ENCODE peak calls at places on chromosomes 11 and 22, in nine cellular contexts. One of them, this sample, is unnamed.

GRCh38 chr11:96272542-96273306 is 70.3 kb downstream of the MAML2 start:
- DNase-seq in SK-N-SH: no peak
- DNase-seq in hepatocyte: peak
- DNase-seq in neural progenitor cell: no peak
- DNase-seq in OCI-LY7: no peak
- DNase-seq in HCT116: no peak
- DNase-seq in GM23248: peak
- DNase-seq in GM23338: peak
- DNase-seq in PC-3: peak
- DNase-seq in this sample: no peak

GRCh38 chr11:67442504-67443398 is 525 bp downstream of the CORO1B start:
- DNase-seq in SK-N-SH: no peak
- DNase-seq in hepatocyte: no peak
- DNase-seq in neural progenitor cell: no peak
- DNase-seq in OCI-LY7: peak
- DNase-seq in HCT116: no peak
- DNase-seq in GM23248: peak
- DNase-seq in GM23338: no peak
- DNase-seq in PC-3: peak
- DNase-seq in this sample: no peak

GRCh38 chr22:45993841-45994240 is 16.9 kb upstream of the WNT7B start:
- DNase-seq in SK-N-SH: no peak
- DNase-seq in hepatocyte: no peak
- DNase-seq in neural progenitor cell: no peak
- DNase-seq in OCI-LY7: no peak
- DNase-seq in HCT116: no peak
- DNase-seq in GM23248: no peak
- DNase-seq in GM23338: no peak
- DNase-seq in PC-3: no peak
- DNase-seq in this sample: no peak

GRCh38 chr11:130209128-130209932 is 49.7 kb downstream of the ST14 start:
- DNase-seq in SK-N-SH: peak
- DNase-seq in hepatocyte: no peak
- DNase-seq in neural progenitor cell: no peak
- DNase-seq in OCI-LY7: no peak
- DNase-seq in HCT116: no peak
- DNase-seq in GM23248: no peak
- DNase-seq in GM23338: no peak
- DNase-seq in PC-3: no peak
- DNase-seq in this sample: no peak

GRCh38 chr22:27401321-27401720 is 400.2 kb downstream of the MN1 start:
- DNase-seq in SK-N-SH: no peak
- DNase-seq in hepatocyte: no peak
- DNase-seq in neural progenitor cell: no peak
- DNase-seq in OCI-LY7: no peak
- DNase-seq in HCT116: no peak
- DNase-seq in GM23248: peak
- DNase-seq in GM23338: no peak
- DNase-seq in PC-3: no peak
- DNase-seq in this sample: no peak

GRCh38 chr11:126768702-126769101 is 231.9 kb downstream of the KIRREL3 start:
- DNase-seq in SK-N-SH: no peak
- DNase-seq in hepatocyte: no peak
- DNase-seq in neural progenitor cell: no peak
- DNase-seq in OCI-LY7: no peak
- DNase-seq in HCT116: no peak
- DNase-seq in GM23248: no peak
- DNase-seq in GM23338: no peak
- DNase-seq in PC-3: no peak
- DNase-seq in this sample: no peak

GRCh38 chr11:113862430-113862829 is 12.9 kb downstream of the USP28 start:
- DNase-seq in SK-N-SH: no peak
- DNase-seq in hepatocyte: no peak
- DNase-seq in neural progenitor cell: peak
- DNase-seq in OCI-LY7: no peak
- DNase-seq in HCT116: no peak
- DNase-seq in GM23248: no peak
- DNase-seq in GM23338: peak
- DNase-seq in PC-3: peak
- DNase-seq in this sample: no peak

GRCh38 chr11:134645576-134645975 is 233.5 kb upstream of the B3GAT1 start:
- DNase-seq in SK-N-SH: no peak
- DNase-seq in hepatocyte: no peak
- DNase-seq in neural progenitor cell: no peak
- DNase-seq in OCI-LY7: no peak
- DNase-seq in HCT116: no peak
- DNase-seq in GM23248: no peak
- DNase-seq in GM23338: no peak
- DNase-seq in PC-3: no peak
- DNase-seq in this sample: no peak

GRCh38 chr22:41048791-41049717 is 43.3 kb upstream of the EP300 start:
- DNase-seq in SK-N-SH: peak
- DNase-seq in hepatocyte: peak
- DNase-seq in neural progenitor cell: peak
- DNase-seq in OCI-LY7: no peak
- DNase-seq in HCT116: no peak
- DNase-seq in GM23248: peak
- DNase-seq in GM23338: peak
- DNase-seq in PC-3: no peak
- DNase-seq in this sample: no peak

GRCh38 chr22:41619979-41620645 is 731 bp downstream of the DESI1 start:
- DNase-seq in SK-N-SH: peak
- DNase-seq in hepatocyte: peak
- DNase-seq in neural progenitor cell: peak
- DNase-seq in OCI-LY7: peak
- DNase-seq in HCT116: no peak
- DNase-seq in GM23248: peak
- DNase-seq in GM23338: peak
- DNase-seq in PC-3: peak
- DNase-seq in this sample: peak

GRCh38 chr11:120139316-120140069 is 1.6 kb upstream of the TRIM29 start:
- DNase-seq in SK-N-SH: peak
- DNase-seq in hepatocyte: no peak
- DNase-seq in neural progenitor cell: no peak
- DNase-seq in OCI-LY7: no peak
- DNase-seq in HCT116: no peak
- DNase-seq in GM23248: no peak
- DNase-seq in GM23338: no peak
- DNase-seq in PC-3: no peak
- DNase-seq in this sample: no peak

GRCh38 chr11:67397986-67398660 is 3.5 kb downstream of the PPP1CA start:
- DNase-seq in SK-N-SH: no peak
- DNase-seq in hepatocyte: no peak
- DNase-seq in neural progenitor cell: no peak
- DNase-seq in OCI-LY7: peak
- DNase-seq in HCT116: no peak
- DNase-seq in GM23248: no peak
- DNase-seq in GM23338: no peak
- DNase-seq in PC-3: no peak
- DNase-seq in this sample: no peak

GRCh38 chr11:10779086-10779485 is 28.0 kb downstream of the CTR9 start:
- DNase-seq in SK-N-SH: no peak
- DNase-seq in hepatocyte: no peak
- DNase-seq in neural progenitor cell: no peak
- DNase-seq in OCI-LY7: no peak
- DNase-seq in HCT116: no peak
- DNase-seq in GM23248: peak
- DNase-seq in GM23338: no peak
- DNase-seq in PC-3: no peak
- DNase-seq in this sample: no peak

GRCh38 chr22:45104313-45104712 is 59.4 kb upstream of the NUP50 start:
- DNase-seq in SK-N-SH: no peak
- DNase-seq in hepatocyte: no peak
- DNase-seq in neural progenitor cell: no peak
- DNase-seq in OCI-LY7: no peak
- DNase-seq in HCT116: no peak
- DNase-seq in GM23248: no peak
- DNase-seq in GM23338: no peak
- DNase-seq in PC-3: no peak
- DNase-seq in this sample: no peak

GRCh38 chr11:67372993-67373915 is at the start of gene CLCF1:
- DNase-seq in SK-N-SH: peak
- DNase-seq in hepatocyte: peak
- DNase-seq in neural progenitor cell: peak
- DNase-seq in OCI-LY7: peak
- DNase-seq in HCT116: no peak
- DNase-seq in GM23248: peak
- DNase-seq in GM23338: peak
- DNase-seq in PC-3: peak
- DNase-seq in this sample: peak

GRCh38 chr11:86370171-86370570 is 4.5 kb upstream of the CCDC81 start:
- DNase-seq in SK-N-SH: no peak
- DNase-seq in hepatocyte: no peak
- DNase-seq in neural progenitor cell: no peak
- DNase-seq in OCI-LY7: no peak
- DNase-seq in HCT116: no peak
- DNase-seq in GM23248: no peak
- DNase-seq in GM23338: no peak
- DNase-seq in PC-3: no peak
- DNase-seq in this sample: no peak

GRCh38 chr11:38089728-38090127 is 1491.7 kb upstream of the RAG2 start:
- DNase-seq in SK-N-SH: no peak
- DNase-seq in hepatocyte: peak
- DNase-seq in neural progenitor cell: peak
- DNase-seq in OCI-LY7: no peak
- DNase-seq in HCT116: no peak
- DNase-seq in GM23248: no peak
- DNase-seq in GM23338: no peak
- DNase-seq in PC-3: peak
- DNase-seq in this sample: no peak

GRCh38 chr11:267491-267994 is 10.7 kb upstream of the NLRP6 start:
- DNase-seq in SK-N-SH: no peak
- DNase-seq in hepatocyte: no peak
- DNase-seq in neural progenitor cell: no peak
- DNase-seq in OCI-LY7: peak
- DNase-seq in HCT116: no peak
- DNase-seq in GM23248: peak
- DNase-seq in GM23338: no peak
- DNase-seq in PC-3: peak
- DNase-seq in this sample: peak

GRCh38 chr11:67022961-67023956 is at the start of gene SYT12:
- DNase-seq in SK-N-SH: peak
- DNase-seq in hepatocyte: peak
- DNase-seq in neural progenitor cell: peak
- DNase-seq in OCI-LY7: no peak
- DNase-seq in HCT116: no peak
- DNase-seq in GM23248: peak
- DNase-seq in GM23338: peak
- DNase-seq in PC-3: peak
- DNase-seq in this sample: no peak

GRCh38 chr11:108019870-108020540 is 11.3 kb downstream of the CUL5 start:
- DNase-seq in SK-N-SH: no peak
- DNase-seq in hepatocyte: no peak
- DNase-seq in neural progenitor cell: no peak
- DNase-seq in OCI-LY7: no peak
- DNase-seq in HCT116: no peak
- DNase-seq in GM23248: peak
- DNase-seq in GM23338: no peak
- DNase-seq in PC-3: no peak
- DNase-seq in this sample: no peak

GRCh38 chr11:20050551-20051333 is 109.5 kb downstream of the DBX1 start:
- DNase-seq in SK-N-SH: no peak
- DNase-seq in hepatocyte: no peak
- DNase-seq in neural progenitor cell: peak
- DNase-seq in OCI-LY7: no peak
- DNase-seq in HCT116: no peak
- DNase-seq in GM23248: no peak
- DNase-seq in GM23338: peak
- DNase-seq in PC-3: no peak
- DNase-seq in this sample: no peak

GRCh38 chr11:14318581-14318981 is 40.4 kb downstream of the RRAS2 start:
- DNase-seq in SK-N-SH: no peak
- DNase-seq in hepatocyte: no peak
- DNase-seq in neural progenitor cell: no peak
- DNase-seq in OCI-LY7: no peak
- DNase-seq in HCT116: no peak
- DNase-seq in GM23248: peak
- DNase-seq in GM23338: peak
- DNase-seq in PC-3: peak
- DNase-seq in this sample: no peak

GRCh38 chr11:73243093-73243485 is 25.0 kb downstream of the P2RY2 start:
- DNase-seq in SK-N-SH: no peak
- DNase-seq in hepatocyte: no peak
- DNase-seq in neural progenitor cell: no peak
- DNase-seq in OCI-LY7: no peak
- DNase-seq in HCT116: no peak
- DNase-seq in GM23248: no peak
- DNase-seq in GM23338: no peak
- DNase-seq in PC-3: no peak
- DNase-seq in this sample: no peak
- H3K27ac ChIP-seq in SK-N-SH: no peak
- H3K27ac ChIP-seq in hepatocyte: no peak
- H3K27ac ChIP-seq in neural progenitor cell: no peak
- H3K27ac ChIP-seq in OCI-LY7: no peak
- H3K27ac ChIP-seq in HCT116: no peak
- H3K27ac ChIP-seq in GM23248: no peak
- H3K27ac ChIP-seq in GM23338: no peak
- H3K27ac ChIP-seq in PC-3: no peak
- H3K27ac ChIP-seq in this sample: no peak

GRCh38 chr11:121931748-121932352 is 184.2 kb downstream of the BLID start:
- DNase-seq in SK-N-SH: no peak
- DNase-seq in hepatocyte: peak
- DNase-seq in neural progenitor cell: no peak
- DNase-seq in OCI-LY7: no peak
- DNase-seq in HCT116: no peak
- DNase-seq in GM23248: peak
- DNase-seq in GM23338: no peak
- DNase-seq in PC-3: peak
- DNase-seq in this sample: no peak
- TF ChIP-seq EZH2phosphoT487 in SK-N-SH: no peak
- TF ChIP-seq EZH2phosphoT487 in hepatocyte: no peak
- TF ChIP-seq EZH2phosphoT487 in neural progenitor cell: no peak
- TF ChIP-seq EZH2phosphoT487 in OCI-LY7: no peak
- TF ChIP-seq EZH2phosphoT487 in HCT116: no peak
- TF ChIP-seq EZH2phosphoT487 in GM23248: no peak
- TF ChIP-seq EZH2phosphoT487 in GM23338: no peak
- TF ChIP-seq EZH2phosphoT487 in PC-3: no peak
- TF ChIP-seq EZH2phosphoT487 in this sample: no peak

GRCh38 chr11:78218707-78219492 is 30.2 kb downstream of the USP35 start:
- DNase-seq in SK-N-SH: no peak
- DNase-seq in hepatocyte: no peak
- DNase-seq in neural progenitor cell: no peak
- DNase-seq in OCI-LY7: no peak
- DNase-seq in HCT116: no peak
- DNase-seq in GM23248: no peak
- DNase-seq in GM23338: no peak
- DNase-seq in PC-3: no peak
- DNase-seq in this sample: no peak
- H3K27ac ChIP-seq in SK-N-SH: no peak
- H3K27ac ChIP-seq in hepatocyte: no peak
- H3K27ac ChIP-seq in neural progenitor cell: no peak
- H3K27ac ChIP-seq in OCI-LY7: no peak
- H3K27ac ChIP-seq in HCT116: no peak
- H3K27ac ChIP-seq in GM23248: no peak
- H3K27ac ChIP-seq in GM23338: no peak
- H3K27ac ChIP-seq in PC-3: no peak
- H3K27ac ChIP-seq in this sample: no peak

DNA sequence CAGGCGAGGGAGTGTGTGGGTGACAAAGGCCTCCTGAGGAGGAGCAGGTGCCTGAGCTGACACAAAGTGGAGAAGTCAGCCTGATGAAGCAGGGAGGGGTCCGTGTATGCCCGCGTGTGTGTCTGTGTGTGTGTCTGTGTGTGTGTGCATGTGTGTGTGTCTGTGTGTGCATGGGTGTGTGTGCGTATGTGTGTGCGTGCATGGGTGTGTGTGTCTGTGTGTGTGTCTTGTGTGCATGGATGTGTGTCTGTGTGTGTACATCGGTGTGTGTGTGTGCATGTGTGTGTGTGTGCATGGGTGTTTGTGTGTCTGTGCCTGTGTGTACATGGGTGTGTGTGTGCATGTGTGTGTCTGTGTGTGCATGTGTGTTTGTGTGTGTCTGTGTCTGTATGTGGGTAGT is 65.6 kb upstream of the EIF3D start:
- DNase-seq in SK-N-SH: no peak
- DNase-seq in hepatocyte: no peak
- DNase-seq in neural progenitor cell: no peak
- DNase-seq in OCI-LY7: no peak
- DNase-seq in HCT116: no peak
- DNase-seq in GM23248: no peak
- DNase-seq in GM23338: no peak
- DNase-seq in PC-3: no peak
- DNase-seq in this sample: no peak
- TF ChIP-seq EZH2phosphoT487 in SK-N-SH: no peak
- TF ChIP-seq EZH2phosphoT487 in hepatocyte: no peak
- TF ChIP-seq EZH2phosphoT487 in neural progenitor cell: no peak
- TF ChIP-seq EZH2phosphoT487 in OCI-LY7: no peak
- TF ChIP-seq EZH2phosphoT487 in HCT116: no peak
- TF ChIP-seq EZH2phosphoT487 in GM23248: no peak
- TF ChIP-seq EZH2phosphoT487 in GM23338: no peak
- TF ChIP-seq EZH2phosphoT487 in PC-3: no peak
- TF ChIP-seq EZH2phosphoT487 in this sample: no peak